ENCODE peak calls at places on chromosomes 7 and 10, in five cellular contexts. E, U, Z, F and H are unnamed samples. For H3K4me1, the result is how much of the 10 kb centered on the place peaks cover.

GRCh38 chr10:88157981-88158465 is 294.6 kb downstream of the PTEN start:
- DNase-seq in E (peak), U (peak), Z (no peak), F (peak), H (no peak)

GRCh38 chr7:115009736-115010435 is 88.0 kb downstream of the MDFIC start:
- DNase-seq in E (peak), U (no peak), Z (no peak), F (peak), H (peak)

GRCh38 chr10:91090761-91091529 is 129.5 kb upstream of the PCGF5 start:
- DNase-seq in E (peak), U (no peak), Z (no peak), F (no peak), H (no peak)

GRCh38 chr10:110007701-110008517 is at the start of gene ADD3:
- DNase-seq in E (peak), U (peak), Z (peak), F (peak), H (peak)

GRCh38 chr10:122292376-122292775 is 21.3 kb downstream of the BTBD16 start:
- DNase-seq in E (no peak), U (no peak), Z (no peak), F (no peak), H (no peak)

GRCh38 chr7:86407291-86407690 is 236.4 kb upstream of the GRM3 start:
- DNase-seq in E (no peak), U (no peak), Z (no peak), F (no peak), H (no peak)

GRCh38 chr10:99523251-99523773 is 9.4 kb upstream of the NKX2-3 start:
- DNase-seq in E (no peak), U (no peak), Z (no peak), F (no peak), H (no peak)

GRCh38 chr10:122140941-122141623 is 130.0 kb upstream of the BTBD16 start:
- DNase-seq in E (peak), U (peak), Z (no peak), F (peak), H (peak)

GRCh38 chr7:39372383-39372782 is 193.8 kb upstream of the YAE1 start:
- DNase-seq in E (no peak), U (no peak), Z (no peak), F (no peak), H (no peak)

DNA sequence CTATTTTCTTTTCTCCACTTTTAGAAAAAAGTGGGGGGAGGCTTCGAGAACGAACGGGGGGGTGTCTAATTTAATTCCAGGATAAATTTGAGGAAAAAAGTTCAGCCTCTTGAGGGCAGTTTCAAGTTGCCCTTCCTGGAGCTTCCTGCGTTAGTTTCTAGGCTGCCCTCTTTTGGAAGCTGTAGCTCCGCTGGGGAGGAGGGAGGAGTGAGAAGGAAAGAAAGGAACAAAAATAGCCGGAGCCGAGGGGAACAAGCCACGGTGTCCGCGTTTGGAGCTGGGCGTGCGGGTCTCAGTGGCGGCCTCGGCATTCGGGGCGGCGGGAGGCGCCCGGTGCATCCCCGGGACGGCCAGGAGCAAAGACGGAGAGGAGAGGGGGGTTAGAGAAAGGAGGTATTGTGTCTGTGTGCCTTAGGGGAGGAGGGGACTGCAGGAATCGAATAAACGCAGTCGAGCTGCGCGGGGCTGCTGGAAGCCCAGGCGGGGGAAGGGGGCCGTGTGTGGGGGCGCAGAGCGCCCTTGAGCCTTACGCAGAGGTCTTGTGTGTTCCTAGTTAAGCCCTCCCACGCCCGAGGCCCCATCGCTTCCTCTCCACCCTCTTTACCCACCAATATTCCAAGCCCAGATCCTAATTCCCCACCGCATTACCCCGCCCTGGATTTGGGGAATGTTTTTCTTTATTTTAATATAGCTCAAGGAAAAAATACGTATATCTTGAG is 2.0 kb upstream of the TNRC18 start:
- DNase-seq in E (peak), U (peak), Z (no peak), F (peak), H (peak)
- H3K4me1 ChIP-seq in E (under half), U (under half), Z (half or more), F (under half), H (under half)

DNA sequence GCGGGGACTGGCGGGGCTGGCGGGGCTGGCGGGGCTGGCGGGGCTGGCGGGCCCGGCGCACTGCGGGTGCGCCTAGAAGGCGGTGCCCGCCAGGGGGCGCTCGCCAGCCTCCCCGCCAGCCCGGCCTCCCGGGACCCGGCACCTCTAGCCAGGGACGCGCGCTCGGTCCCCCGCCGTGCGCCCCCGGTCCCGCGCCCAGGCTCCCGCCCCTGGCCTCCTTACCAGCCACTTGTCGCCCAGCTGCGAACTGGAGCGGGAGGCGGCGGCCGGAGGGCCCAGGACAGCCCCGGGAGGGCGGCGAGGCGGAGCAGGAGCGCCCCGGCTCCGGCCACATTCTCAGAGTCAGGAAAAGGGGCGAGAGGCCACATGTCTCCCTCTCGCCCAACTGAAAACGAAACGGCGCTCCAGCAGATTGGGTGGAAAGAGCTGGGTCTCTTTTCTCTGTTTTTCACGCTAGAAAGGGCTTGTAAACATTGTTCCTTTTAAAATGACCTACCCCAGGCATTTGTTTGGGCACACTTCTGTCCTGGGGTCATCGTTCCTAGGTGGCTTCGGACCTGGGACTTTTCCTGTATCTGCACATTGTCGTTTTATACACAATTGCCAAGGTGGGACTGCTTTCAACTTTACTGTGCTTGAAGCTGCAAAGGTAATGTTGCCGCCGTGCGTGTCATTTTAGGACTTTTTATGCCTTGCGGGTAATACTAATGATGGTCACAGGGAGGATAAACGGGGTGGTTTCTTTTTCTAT is 378 bp upstream of the PRKCQ start:
- DNase-seq in E (peak), U (peak), Z (peak), F (peak), H (peak)
- H3K27ac ChIP-seq in E (no peak), U (peak), Z (peak), F (peak), H (peak)

GRCh38 chr7:49789736-49790135 is 16.3 kb downstream of the VWC2 start:
- DNase-seq in E (no peak), U (no peak), Z (no peak), F (no peak), H (no peak)

GRCh38 chr7:49787980-49788379 is 14.5 kb downstream of the VWC2 start:
- DNase-seq in E (no peak), U (no peak), Z (no peak), F (no peak), H (no peak)

GRCh38 chr7:49790209-49790608 is 16.8 kb downstream of the VWC2 start:
- DNase-seq in E (no peak), U (no peak), Z (no peak), F (no peak), H (no peak)

GRCh38 chr7:49791089-49791741 is 17.8 kb downstream of the VWC2 start:
- DNase-seq in E (no peak), U (peak), Z (no peak), F (no peak), H (peak)

GRCh38 chr7:49788455-49789059 is 15.1 kb downstream of the VWC2 start:
- DNase-seq in E (no peak), U (no peak), Z (no peak), F (no peak), H (no peak)
- H3K4me1 ChIP-seq in E (under half), U (under half), Z (under half), F (under half), H (under half)

DNA sequence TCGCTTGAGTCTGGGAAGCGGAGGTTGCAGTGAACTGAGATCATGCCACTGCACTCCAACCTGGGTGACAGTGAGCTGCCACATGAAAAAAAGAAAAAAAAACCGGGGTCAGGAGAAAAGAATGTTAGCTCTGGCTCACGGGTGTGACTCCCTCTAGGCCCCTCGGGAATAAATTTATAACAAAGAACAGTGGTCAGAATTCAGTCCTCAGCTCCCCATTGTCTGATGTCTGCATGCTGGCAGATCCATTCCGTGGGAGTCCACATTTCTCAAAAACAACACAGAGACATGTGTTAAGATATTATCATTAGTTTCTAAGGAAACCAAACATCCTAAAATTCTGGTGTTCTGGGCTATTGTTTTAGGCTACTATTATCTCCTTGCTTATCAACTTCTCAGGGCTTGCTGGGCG is 90.6 kb downstream of the MARCHF5 start:
- DNase-seq in E (peak), U (no peak), Z (no peak), F (no peak), H (no peak)
- H3K27ac ChIP-seq in E (no peak), U (no peak), Z (no peak), F (no peak), H (no peak)

DNA sequence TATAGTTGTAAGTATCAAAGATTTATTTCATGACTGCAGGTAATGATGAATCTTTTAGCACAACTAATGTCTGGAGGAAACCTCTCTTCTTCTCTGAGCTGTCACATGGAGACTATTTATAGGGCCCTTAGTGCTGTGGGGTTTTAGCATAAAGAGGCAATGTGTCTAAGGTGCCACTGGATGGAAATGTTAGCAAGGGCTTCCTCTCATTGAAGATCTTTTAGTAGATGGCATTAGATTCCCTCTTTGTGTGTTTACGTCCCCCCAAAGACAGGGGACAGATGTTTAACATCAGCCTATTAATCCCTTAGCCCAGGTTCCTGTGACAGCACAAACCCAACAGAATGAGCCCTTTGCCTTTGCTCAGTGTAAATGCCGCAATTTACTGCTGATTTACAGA is 208.6 kb downstream of the SKAP2 start:
- DNase-seq in E (no peak), U (no peak), Z (no peak), F (no peak), H (no peak)
- H3K4me1 ChIP-seq in E (under half), U (under half), Z (under half), F (under half), H (under half)

DNA sequence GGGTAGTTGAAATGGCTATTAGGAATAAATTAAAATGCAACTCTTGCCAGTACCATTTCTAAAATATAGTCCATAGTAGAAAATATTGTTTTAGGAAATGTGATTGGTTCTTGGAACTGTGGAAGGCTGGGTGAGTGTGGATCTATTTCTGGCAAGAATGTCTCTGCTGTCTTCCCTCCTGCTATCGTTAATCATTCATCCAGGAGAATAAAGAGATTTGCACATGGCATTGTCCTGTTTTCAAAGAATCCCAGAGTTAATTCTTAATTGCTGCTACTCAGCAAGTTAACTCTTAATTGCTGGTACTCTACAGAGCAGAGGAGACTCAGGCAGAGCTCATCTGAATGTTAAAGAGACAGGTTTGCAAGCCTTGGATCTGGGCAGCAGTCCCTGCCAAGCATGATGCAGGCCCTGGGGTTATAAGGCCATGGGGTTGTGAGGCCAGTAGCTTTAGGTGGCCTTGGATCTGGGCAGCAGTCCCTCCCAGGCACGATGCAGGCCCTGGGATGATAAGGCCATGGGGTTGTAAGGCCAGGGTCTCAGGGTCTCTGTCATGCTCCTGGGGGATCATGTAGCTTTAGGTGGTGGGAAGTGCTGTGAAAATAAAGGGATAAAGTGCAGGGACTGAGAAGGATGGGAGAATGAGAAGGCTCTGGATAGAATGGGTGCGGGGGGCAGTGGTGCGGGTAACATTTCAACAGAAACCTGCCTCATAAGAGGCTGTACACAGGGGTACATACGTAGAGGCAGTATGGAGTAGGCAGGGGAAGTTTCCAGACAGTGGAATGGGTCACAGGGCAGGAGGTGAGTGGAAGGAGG is 162.3 kb downstream of the SVIL start:
- DNase-seq in E (no peak), U (no peak), Z (no peak), F (no peak), H (no peak)
- H3K27ac ChIP-seq in E (no peak), U (peak), Z (no peak), F (peak), H (peak)

GRCh38 chr10:33224251-33224965 is 110.1 kb downstream of the NRP1 start:
- DNase-seq in E (no peak), U (no peak), Z (no peak), F (no peak), H (no peak)
- H3K4me1 ChIP-seq in E (under half), U (under half), Z (under half), F (under half), H (under half)